ENCODE peak calls at places on chromosomes 7 and 10, in ten cellular contexts. E is adipocyte; F is neural progenitor cell; B is OCI-LY7; L is esophagus squamous epithelium; A is cardiac muscle cell; M is GM12878; T is gastrocnemius medialis; V is CD8-positive, alpha-beta T cell; G is uterus. C is an unnamed sample.

GRCh38 chr10:2477154-2477553 is 590.2 kb upstream of the PFKP start:
- DNase-seq in E (no peak), F (peak; percentile 85), B (no peak), L (no peak), A (no peak), M (no peak), T (no peak), V (no peak), G (no peak), C (no peak)

GRCh38 chr7:26686448-26686981 is 177.9 kb downstream of the SKAP2 start:
- DNase-seq in E (peak; percentile 79), F (peak; percentile 43), B (peak; percentile 45), L (no peak), A (peak; percentile 50), M (no peak), T (no peak), V (no peak), G (no peak), C (no peak)

GRCh38 chr7:2880882-2881281 is 36.8 kb upstream of the GNA12 start:
- DNase-seq in E (no peak), F (no peak), B (no peak), L (no peak), A (peak; percentile 45), M (no peak), T (no peak), V (no peak), G (peak; percentile 39), C (no peak)

GRCh38 chr7:17299477-17299991 is 1.1 kb downstream of the AHR start:
- DNase-seq in E (peak; percentile 51), F (no peak), B (no peak), L (no peak), A (peak; percentile 55), M (no peak), T (no peak), V (no peak), G (no peak), C (no peak)

GRCh38 chr10:106401161-106401560 is 763.3 kb downstream of the SORCS1 start:
- DNase-seq in E (peak; percentile 77), F (no peak), B (no peak), L (no peak), A (peak; percentile 38), M (no peak), T (no peak), V (no peak), G (no peak), C (no peak)

GRCh38 chr10:20007426-20007825 is 191.2 kb downstream of the PLXDC2 start:
- DNase-seq in E (no peak), F (no peak), B (no peak), L (no peak), A (no peak), M (no peak), T (no peak), V (no peak), G (no peak), C (no peak)

GRCh38 chr10:58937423-58937822 is 239.0 kb upstream of the PHYHIPL start:
- DNase-seq in E (no peak), F (no peak), B (no peak), L (no peak), A (peak; percentile 49), M (no peak), T (no peak), V (no peak), G (no peak), C (no peak)

GRCh38 chr7:116872026-116872425 is 9.6 kb downstream of the CAPZA2 start:
- DNase-seq in E (peak; percentile 25), F (no peak), B (no peak), L (no peak), A (peak; percentile 28), M (no peak), T (no peak), V (no peak), G (no peak), C (no peak)

GRCh38 chr7:157004050-157004838 is 6.2 kb downstream of the MNX1 start:
- DNase-seq in E (peak; percentile 48), F (peak; percentile 84), B (no peak), L (no peak), A (peak; percentile 49), M (no peak), T (no peak), V (no peak), G (no peak), C (peak; percentile 50)

GRCh38 chr10:75956624-75957023 is 525.2 kb downstream of the LRMDA start:
- DNase-seq in E (no peak), F (no peak), B (peak; percentile 8), L (no peak), A (no peak), M (no peak), T (no peak), V (no peak), G (no peak), C (no peak)

GRCh38 chr7:104207348-104207730 is 474 bp downstream of the ORC5 start:
- DNase-seq in E (peak; percentile 60), F (peak; percentile 9), B (peak; percentile 27), L (no peak), A (peak; percentile 25), M (no peak), T (no peak), V (no peak), G (no peak), C (no peak)

GRCh38 chr7:129072410-129073063 is 17.6 kb upstream of the TNPO3 start:
- DNase-seq in E (no peak), F (no peak), B (no peak), L (no peak), A (no peak), M (no peak), T (no peak), V (no peak), G (no peak), C (no peak)

GRCh38 chr10:91335147-91335546 is 75.0 kb upstream of the HECTD2 start:
- DNase-seq in E (no peak), F (no peak), B (no peak), L (no peak), A (no peak), M (no peak), T (no peak), V (no peak), G (no peak), C (no peak)
- H3K9me3 ChIP-seq in E (no peaks in the 10 kb centered on the region), F (no peaks in the 10 kb centered on the region), B (no peaks in the 10 kb centered on the region), L (no peaks in the 10 kb centered on the region), A (no peaks in the 10 kb centered on the region), M (no peaks in the 10 kb centered on the region), T (no peaks in the 10 kb centered on the region), V (no peaks in the 10 kb centered on the region), G (no peaks in the 10 kb centered on the region), C (no peaks in the 10 kb centered on the region)

GRCh38 chr10:113089581-113089980 is 139.5 kb downstream of the TCF7L2 start:
- DNase-seq in E (no peak), F (no peak), B (no peak), L (no peak), A (no peak), M (no peak), T (no peak), V (no peak), G (no peak), C (no peak)

GRCh38 chr10:113095419-113095818 is 145.4 kb downstream of the TCF7L2 start:
- DNase-seq in E (no peak), F (no peak), B (no peak), L (no peak), A (peak; percentile 20), M (no peak), T (no peak), V (no peak), G (no peak), C (peak; percentile 15)

GRCh38 chr10:113094114-113094486 is 144.1 kb downstream of the TCF7L2 start:
- DNase-seq in E (peak; percentile 66), F (no peak), B (peak; percentile 5), L (no peak), A (peak; percentile 55), M (peak; percentile 23), T (no peak), V (no peak), G (no peak), C (no peak)

GRCh38 chr10:113093188-113094113 is 143.4 kb downstream of the TCF7L2 start:
- DNase-seq in E (no peak), F (no peak), B (no peak), L (no peak), A (no peak), M (peak; percentile 8), T (no peak), V (no peak), G (no peak), C (peak; percentile 31)

GRCh38 chr10:113091921-113092320 is 141.9 kb downstream of the TCF7L2 start:
- DNase-seq in E (no peak), F (no peak), B (no peak), L (no peak), A (no peak), M (no peak), T (no peak), V (no peak), G (no peak), C (peak; percentile 48)
- H3K4me1 ChIP-seq in E (peaks cover 27% of the 10 kb centered on the region), F (peaks cover 10% of the 10 kb centered on the region), B (no peaks in the 10 kb centered on the region), L (peaks cover 31% of the 10 kb centered on the region), A (peaks cover 5% of the 10 kb centered on the region), M (no peaks in the 10 kb centered on the region), T (peaks cover 8% of the 10 kb centered on the region), V (peaks cover 4% of the 10 kb centered on the region), G (no peaks in the 10 kb centered on the region), C (peaks cover 58% of the 10 kb centered on the region)

GRCh38 chr7:400901-401485 is 111.0 kb downstream of the FOXL3 start:
- DNase-seq in E (no peak), F (no peak), B (no peak), L (no peak), A (no peak), M (no peak), T (no peak), V (no peak), G (no peak), C (peak; percentile 57)

GRCh38 chr7:395643-396042 is 105.7 kb downstream of the FOXL3 start:
- DNase-seq in E (no peak), F (no peak), B (no peak), L (no peak), A (no peak), M (no peak), T (no peak), V (no peak), G (no peak), C (no peak)

GRCh38 chr7:398888-399287 is 108.9 kb downstream of the FOXL3 start:
- DNase-seq in E (no peak), F (no peak), B (no peak), L (no peak), A (no peak), M (no peak), T (no peak), V (no peak), G (no peak), C (no peak)
- H3K9me3 ChIP-seq in E (peaks cover 50% of the 10 kb centered on the region), F (peaks cover 10% of the 10 kb centered on the region), B (peaks cover 10% of the 10 kb centered on the region), L (peaks cover 40% of the 10 kb centered on the region), A (no peaks in the 10 kb centered on the region), M (peaks cover 3% of the 10 kb centered on the region), T (no peaks in the 10 kb centered on the region), V (no peaks in the 10 kb centered on the region), G (no peaks in the 10 kb centered on the region), C (no peaks in the 10 kb centered on the region)

DNA sequence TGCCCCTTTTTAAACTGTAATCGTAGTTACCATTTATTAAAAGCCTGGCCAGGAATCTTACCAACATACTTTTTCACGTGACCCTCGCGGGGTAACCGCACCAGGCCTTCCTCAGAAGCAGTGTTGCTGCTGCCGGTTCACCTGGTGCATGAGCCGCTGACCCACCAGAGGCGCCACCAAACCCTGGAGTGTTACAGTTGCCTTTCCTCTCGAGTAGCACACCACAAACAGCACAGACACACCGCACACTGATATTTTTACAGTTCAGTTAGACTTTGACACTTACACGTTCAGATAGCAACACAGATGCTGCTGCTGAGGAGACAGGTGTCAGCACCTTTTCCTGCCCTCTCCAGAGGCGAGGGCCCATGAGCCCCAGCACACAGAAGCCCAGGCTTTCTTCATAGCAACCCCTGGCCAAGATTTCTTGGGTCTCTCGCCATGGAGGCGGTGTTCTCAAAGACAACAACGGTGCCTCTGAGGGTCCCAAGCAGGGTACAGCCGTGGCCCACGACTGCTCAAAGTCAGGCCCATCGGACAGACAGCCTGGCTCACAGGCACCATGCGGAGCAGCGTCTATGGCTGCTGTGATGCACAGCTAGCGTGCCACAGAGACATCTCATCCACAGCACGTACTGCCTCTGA is 123.1 kb downstream of the DIP2C start:
- DNase-seq in E (no peak), F (no peak), B (no peak), L (no peak), A (no peak), M (no peak), T (no peak), V (no peak), G (no peak), C (no peak)
- H3K4me1 ChIP-seq in E (peaks cover 2% of the 10 kb centered on the region), F (no peaks in the 10 kb centered on the region), B (peaks cover 14% of the 10 kb centered on the region), L (no peaks in the 10 kb centered on the region), A (peaks cover 21% of the 10 kb centered on the region), M (no peaks in the 10 kb centered on the region), T (peaks cover 6% of the 10 kb centered on the region), V (no peaks in the 10 kb centered on the region), G (no peaks in the 10 kb centered on the region), C (peaks cover 4% of the 10 kb centered on the region)

C was measured in tibial artery.